ENCODE peak calls at places on chromosomes 4 and X, in six cellular contexts. T is astrocyte, G is AG04449, O is nephron progenitor cell, J is A673, N is lower lobe of right lung. V is an unnamed sample.

GRCh38 chr4:36269116-36269515 is 12.3 kb upstream of the DTHD1 start:
- DNase-seq in O (no peak), T (no peak), N (no peak), G (no peak), J (no peak), V (no peak)

GRCh38 chr4:144611850-144612249 is 34.1 kb upstream of the HHIP start:
- DNase-seq in J (peak), T (no peak), N (no peak), G (no peak), O (peak), V (no peak)

GRCh38 chr4:12961713-12962112 is 522.4 kb downstream of the RAB28 start:
- DNase-seq in J (no peak), O (no peak), N (no peak), G (no peak), T (no peak), V (no peak)

GRCh38 chrX:18701621-18702361 is 5.7 kb upstream of the PPEF1 start:
- DNase-seq in N (peak), O (no peak), G (no peak), T (peak), J (no peak), V (no peak)

GRCh38 chrX:68686684-68687045 is 39.2 kb downstream of the STARD8 start:
- DNase-seq in T (peak), O (no peak), N (peak), J (peak), G (no peak), V (no peak)

GRCh38 chr4:99679204-99679603 is 21.6 kb upstream of the C4orf54 start:
- DNase-seq in J (peak), G (no peak), N (no peak), O (no peak), T (no peak), V (no peak)

GRCh38 chr4:60780874-60781273 is 419.3 kb upstream of the ADGRL3 start:
- DNase-seq in O (no peak), G (no peak), T (peak), J (no peak), N (no peak), V (no peak)

GRCh38 chrX:23785564-23785963 is 2.6 kb downstream of the SAT1 start:
- DNase-seq in G (no peak), O (no peak), N (no peak), T (no peak), J (no peak), V (no peak)

GRCh38 chrX:47218920-47219815 is 687 bp downstream of the CDK16 start:
- DNase-seq in J (peak), O (peak), N (peak), T (no peak), G (no peak), V (no peak)

GRCh38 chr4:5925419-5926187 is 32.7 kb upstream of the CRMP1 start:
- DNase-seq in N (no peak), T (no peak), O (peak), G (no peak), J (no peak), V (no peak)

GRCh38 chr4:158159054-158159717 is 13.6 kb downstream of the GASK1B start:
- DNase-seq in N (no peak), T (peak), J (no peak), G (peak), O (no peak), V (no peak)

GRCh38 chrX:23799469-23800065 is 16.6 kb downstream of the SAT1 start:
- DNase-seq in G (no peak), T (no peak), O (no peak), J (no peak), N (no peak), V (no peak)

GRCh38 chr4:46886711-46887110 is 22.3 kb downstream of the COX7B2 start:
- DNase-seq in J (peak), O (no peak), T (peak), N (no peak), G (no peak), V (no peak)
- TF ChIP-seq CTCF in J (peak), O (peak), T (peak), N (no peak), G (no peak), V (no peak)

GRCh38 chr4:169270156-169270809 is 473 bp downstream of the SH3RF1 start:
- DNase-seq in G (no peak), N (peak), T (peak), J (peak), O (peak), V (no peak)
- TF ChIP-seq CTCF in G (no peak), N (no peak), T (no peak), J (no peak), O (no peak), V (no peak)

GRCh38 chr4:8664976-8665375 is 72.4 kb downstream of the CPZ start:
- DNase-seq in J (no peak), N (peak), G (no peak), O (no peak), T (no peak), V (no peak)
- TF ChIP-seq CTCF in J (no peak), N (no peak), G (no peak), O (no peak), T (no peak), V (no peak)

DNA sequence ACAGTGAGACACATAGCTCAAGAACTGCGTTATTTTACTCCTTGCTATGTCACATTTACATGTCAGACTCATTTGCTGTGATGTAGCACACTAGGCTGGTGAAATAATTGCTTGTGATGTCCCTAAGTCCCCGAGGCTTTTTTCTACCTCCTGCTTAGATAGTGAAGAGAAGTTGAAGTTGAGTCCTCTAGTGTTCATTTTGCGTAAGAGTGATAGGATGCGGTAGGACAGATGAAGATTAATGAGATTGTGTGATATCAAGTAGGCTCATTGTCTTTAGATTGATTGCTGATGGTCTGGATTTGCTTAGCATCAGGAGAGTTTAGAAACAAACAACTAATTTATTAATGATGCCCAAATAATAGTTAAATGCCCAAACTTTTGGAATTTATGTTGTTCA is 173.6 kb upstream of the NUDT6 start:
- DNase-seq in G (no peak), N (no peak), T (no peak), J (peak), O (no peak), V (no peak)
- TF ChIP-seq CTCF in G (peak), N (no peak), T (no peak), J (peak), O (peak), V (no peak)

GRCh38 chrX:71622347-71623104 is 4.2 kb upstream of the CXCR3 start:
- DNase-seq in N (peak), G (peak), J (peak), T (peak), O (peak), V (no peak)
- TF ChIP-seq CTCF in N (peak), G (peak), J (no peak), T (no peak), O (no peak), V (no peak)

DNA sequence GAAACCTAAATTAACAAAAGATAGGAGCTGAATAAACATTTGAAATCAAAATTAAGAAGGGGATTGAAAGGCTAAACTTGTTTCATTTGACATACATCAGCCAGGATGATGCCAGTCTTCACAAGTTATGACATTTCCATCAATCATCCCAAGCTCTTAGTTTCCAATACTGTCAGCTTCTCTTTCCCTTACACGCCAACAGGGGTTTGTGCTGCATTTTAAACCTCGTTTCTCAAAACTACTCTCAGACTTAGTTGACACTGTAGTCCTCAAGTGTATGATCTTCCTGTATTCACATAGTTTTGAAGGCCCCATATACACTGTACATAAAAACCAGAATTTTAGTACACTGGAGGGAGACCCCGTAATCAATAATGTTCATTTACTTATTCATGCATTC is 840 bp upstream of the P2RY10 start:
- DNase-seq in J (no peak), T (no peak), O (no peak), N (no peak), G (no peak), V (no peak)
- TF ChIP-seq CTCF in J (no peak), T (no peak), O (no peak), N (no peak), G (no peak), V (no peak)

GRCh38 chr4:151957163-151957562 is 196.4 kb upstream of the GATB start:
- DNase-seq in O (peak), J (no peak), N (no peak), T (peak), G (no peak), V (no peak)
- TF ChIP-seq CTCF in O (no peak), J (no peak), N (no peak), T (no peak), G (no peak), V (no peak)

DNA sequence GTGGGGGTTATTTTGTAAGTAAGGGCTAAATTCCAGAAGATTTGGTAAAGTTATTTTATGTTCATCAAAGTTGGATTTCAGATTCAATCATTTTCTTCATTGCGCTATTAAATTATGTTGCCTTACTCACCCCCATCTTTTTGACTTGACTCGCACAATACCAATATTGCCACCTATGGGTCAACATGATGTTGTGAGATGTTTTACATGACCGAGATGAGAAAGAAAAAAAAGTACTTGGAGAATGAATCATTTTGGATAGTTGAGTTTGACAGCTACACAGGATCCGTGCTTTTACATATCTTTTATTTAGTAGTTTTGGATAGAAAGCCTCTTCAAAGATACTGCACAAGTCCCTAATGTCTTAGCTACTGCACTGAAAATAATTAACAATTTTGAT is 224.2 kb upstream of the EMCN start:
- DNase-seq in G (no peak), N (no peak), J (peak), T (peak), O (no peak), V (no peak)
- TF ChIP-seq CTCF in G (peak), N (peak), J (peak), T (peak), O (no peak), V (no peak)

V was measured in omental fat pad.